ENCODE peak calls at places on chromosome 6, in ten cellular contexts. W is heart right ventricle, V is lung, O is A549, H is left ventricle myocardium inferior, Y is fibroblast of lung, X is NT2/D1, P is right cardiac atrium, M is pancreas, F is heart left ventricle. L is an unnamed sample. For H3K4me1 and H3K9me3, the result is how much of the 10 kb centered on the place peaks cover.

GRCh38 chr6:93057584-93057983 is 361.8 kb downstream of the EPHA7 start:
- DNase-seq in Y (no peak), X (no peak), P (no peak), F (no peak), H (no peak), V (no peak), M (no peak), O (no peak), W (no peak), L (no peak)

GRCh38 chr6:167153523-167153959 is 4.2 kb downstream of the GPR31 start:
- DNase-seq in H (no peak), V (no peak), M (no peak), O (no peak), P (no peak), W (no peak), F (no peak), X (no peak), Y (peak), L (peak)

GRCh38 chr6:152696543-152696942 is 1.2 kb upstream of the MYCT1 start:
- DNase-seq in V (no peak), F (no peak), X (no peak), H (no peak), P (no peak), O (no peak), Y (peak), W (no peak), M (no peak), L (no peak)

GRCh38 chr6:147693185-147693584 is 184.7 kb downstream of the SAMD5 start:
- DNase-seq in H (no peak), W (no peak), F (no peak), Y (no peak), V (no peak), O (no peak), P (no peak), M (no peak), X (no peak), L (no peak)

GRCh38 chr6:149035806-149036205 is 281.7 kb upstream of the TAB2 start:
- DNase-seq in H (no peak), M (no peak), Y (no peak), X (no peak), W (no peak), P (no peak), V (no peak), O (no peak), F (no peak), L (no peak)

GRCh38 chr6:81340946-81341345 is 411.5 kb downstream of the TENT5A start:
- DNase-seq in P (no peak), X (no peak), V (no peak), Y (no peak), F (no peak), M (no peak), W (no peak), H (no peak), O (no peak), L (no peak)

GRCh38 chr6:3297909-3298308 is 39.2 kb downstream of the PSMG4 start:
- DNase-seq in F (no peak), X (no peak), P (peak), O (no peak), M (no peak), W (no peak), Y (no peak), V (no peak), H (no peak), L (no peak)

GRCh38 chr6:100078509-100078908 is 84.5 kb upstream of the MCHR2 start:
- DNase-seq in W (no peak), F (no peak), P (no peak), V (no peak), H (no peak), M (peak), Y (peak), O (no peak), X (peak), L (peak)

GRCh38 chr6:139373154-139373927 is 1.1 kb downstream of the CITED2 start:
- DNase-seq in W (peak), Y (peak), H (peak), P (peak), O (peak), M (peak), F (peak), X (no peak), V (peak), L (peak)

GRCh38 chr6:21953831-21954801 is 342.7 kb downstream of the PRL start:
- DNase-seq in O (no peak), M (no peak), Y (peak), P (peak), F (no peak), V (no peak), X (no peak), H (no peak), W (peak), L (no peak)

GRCh38 chr6:2102966-2103365 is 142.4 kb downstream of the GMDS start:
- DNase-seq in X (no peak), P (no peak), O (no peak), M (no peak), V (no peak), H (no peak), F (no peak), W (no peak), Y (no peak), L (no peak)

GRCh38 chr6:6688283-6688682 is 99.8 kb downstream of the LY86 start:
- DNase-seq in H (no peak), F (no peak), M (no peak), P (no peak), V (no peak), W (no peak), Y (no peak), X (no peak), O (no peak), L (no peak)

GRCh38 chr6:73339340-73339739 is 14.7 kb downstream of the DPPA5 start:
- DNase-seq in V (no peak), X (no peak), W (no peak), M (no peak), Y (peak), P (no peak), O (no peak), F (no peak), H (no peak), L (no peak)

GRCh38 chr6:4607026-4607704 is 169.0 kb upstream of the CDYL start:
- DNase-seq in W (no peak), P (peak), Y (peak), O (no peak), M (peak), X (no peak), V (no peak), F (no peak), H (no peak), L (no peak)

GRCh38 chr6:14703586-14703985 is 542.3 kb upstream of the JARID2 start:
- DNase-seq in V (no peak), M (no peak), Y (peak), W (no peak), F (no peak), X (no peak), P (no peak), H (no peak), O (no peak), L (no peak)

GRCh38 chr6:83431545-83432165 is 804 bp upstream of the ME1 start:
- DNase-seq in X (no peak), W (no peak), V (no peak), H (no peak), Y (no peak), M (peak), O (no peak), P (peak), F (no peak), L (no peak)

GRCh38 chr6:34512738-34513115 is 43.4 kb downstream of the SPDEF start:
- DNase-seq in Y (no peak), O (no peak), X (no peak), H (no peak), P (no peak), W (no peak), M (no peak), V (no peak), F (no peak), L (no peak)

GRCh38 chr6:16327777-16328325 is 89.5 kb downstream of the GMPR start:
- DNase-seq in Y (no peak), M (no peak), P (no peak), W (no peak), F (no peak), V (no peak), X (no peak), O (no peak), H (no peak), L (no peak)

GRCh38 chr6:87277123-87277522 is 45.3 kb upstream of the SMIM8 start:
- DNase-seq in Y (peak), M (no peak), H (no peak), F (no peak), X (no peak), O (no peak), V (no peak), W (no peak), P (no peak), L (no peak)

GRCh38 chr6:15962449-15962764 is 166.5 kb upstream of the MYLIP start:
- DNase-seq in X (no peak), Y (peak), M (no peak), F (no peak), H (no peak), O (no peak), P (no peak), V (no peak), W (no peak), L (peak)

GRCh38 chr6:34657307-34657978 is 39.1 kb downstream of the ILRUN start:
- DNase-seq in P (no peak), V (peak), X (no peak), F (no peak), M (peak), Y (peak), O (peak), H (no peak), W (peak), L (peak)

GRCh38 chr6:137950581-137950980 is 83.5 kb downstream of the TNFAIP3 start:
- DNase-seq in O (no peak), Y (no peak), H (no peak), F (no peak), X (no peak), M (no peak), W (no peak), V (no peak), P (no peak), L (no peak)

GRCh38 chr6:111423960-111424846 is 58.8 kb downstream of the REV3L start:
- DNase-seq in M (peak), P (peak), V (peak), F (no peak), W (peak), X (no peak), O (no peak), Y (peak), H (peak), L (no peak)

GRCh38 chr6:166567813-166568212 is 18.7 kb downstream of the RAMACL start:
- DNase-seq in H (no peak), M (no peak), W (no peak), F (no peak), O (no peak), Y (no peak), X (no peak), P (no peak), V (no peak), L (peak)

GRCh38 chr6:13528232-13528631 is 40.8 kb upstream of the GFOD1 start:
- DNase-seq in H (no peak), O (no peak), P (no peak), M (no peak), V (no peak), F (no peak), X (no peak), W (no peak), Y (no peak), L (no peak)

GRCh38 chr6:13528777-13529343 is 41.5 kb upstream of the GFOD1 start:
- DNase-seq in F (no peak), V (no peak), H (no peak), O (no peak), M (no peak), X (no peak), P (no peak), Y (no peak), W (peak), L (no peak)

GRCh38 chr6:13527669-13528051 is 40.3 kb upstream of the GFOD1 start:
- DNase-seq in X (no peak), W (no peak), M (no peak), F (no peak), H (no peak), P (no peak), V (no peak), O (no peak), Y (no peak), L (no peak)

GRCh38 chr6:13526339-13526717 is 38.9 kb upstream of the GFOD1 start:
- DNase-seq in V (no peak), M (no peak), X (no peak), O (no peak), W (no peak), H (no peak), P (no peak), Y (no peak), F (no peak), L (no peak)

GRCh38 chr6:13526718-13527668 is 39.6 kb upstream of the GFOD1 start:
- DNase-seq in X (no peak), H (peak), W (peak), M (no peak), F (peak), P (peak), O (no peak), Y (peak), V (no peak), L (no peak)
- H3K4me1 ChIP-seq in X (under half), H (half or more), W (half or more), M (under half), F (under half), P (under half), O (under half), Y (under half), V (under half), L (under half)

DNA sequence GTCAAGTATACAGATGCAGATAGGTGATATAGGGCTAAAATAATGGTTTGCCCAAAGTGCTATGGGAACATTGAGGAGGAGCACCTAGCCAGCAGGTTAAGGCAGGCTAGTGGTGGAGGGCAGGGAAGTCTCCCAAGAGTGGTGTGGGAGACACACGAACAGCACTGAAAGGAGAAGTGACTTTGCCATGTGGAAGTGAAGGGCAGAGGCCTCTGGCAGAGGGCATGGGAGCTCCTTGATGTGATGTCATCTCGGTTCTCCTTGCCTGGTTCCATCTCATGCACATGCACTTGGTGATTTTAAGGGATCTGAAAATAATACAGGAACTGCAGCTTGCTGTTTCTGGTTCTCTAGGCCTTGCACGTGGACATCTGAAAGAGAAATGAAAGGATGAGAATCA is 4.7 kb upstream of the MAP3K4 start:
- DNase-seq in M (no peak), P (peak), W (no peak), F (no peak), H (no peak), V (no peak), X (no peak), O (no peak), Y (no peak), L (no peak)
- H3K9me3 ChIP-seq in M (under half), P (under half), W (under half), F (under half), H (under half), V (under half), X (under half), O (under half), Y (under half), L (under half)

GRCh38 chr6:157272372-157272771 is 50.9 kb downstream of the TMEM242 start:
- DNase-seq in Y (no peak), V (no peak), P (no peak), W (no peak), H (no peak), X (no peak), M (no peak), O (no peak), F (no peak), L (no peak)

GRCh38 chr6:157273756-157274088 is 49.6 kb downstream of the TMEM242 start:
- DNase-seq in P (peak), O (peak), F (peak), W (no peak), Y (peak), X (no peak), H (peak), V (no peak), M (no peak), L (no peak)

GRCh38 chr6:157274116-157274470 is 49.2 kb downstream of the TMEM242 start:
- DNase-seq in X (no peak), F (no peak), Y (no peak), O (no peak), M (no peak), W (no peak), H (no peak), V (no peak), P (no peak), L (no peak)

GRCh38 chr6:157271911-157272310 is 51.4 kb downstream of the TMEM242 start:
- DNase-seq in X (no peak), W (no peak), Y (no peak), F (no peak), M (no peak), O (no peak), P (no peak), H (no peak), V (no peak), L (no peak)

DNA sequence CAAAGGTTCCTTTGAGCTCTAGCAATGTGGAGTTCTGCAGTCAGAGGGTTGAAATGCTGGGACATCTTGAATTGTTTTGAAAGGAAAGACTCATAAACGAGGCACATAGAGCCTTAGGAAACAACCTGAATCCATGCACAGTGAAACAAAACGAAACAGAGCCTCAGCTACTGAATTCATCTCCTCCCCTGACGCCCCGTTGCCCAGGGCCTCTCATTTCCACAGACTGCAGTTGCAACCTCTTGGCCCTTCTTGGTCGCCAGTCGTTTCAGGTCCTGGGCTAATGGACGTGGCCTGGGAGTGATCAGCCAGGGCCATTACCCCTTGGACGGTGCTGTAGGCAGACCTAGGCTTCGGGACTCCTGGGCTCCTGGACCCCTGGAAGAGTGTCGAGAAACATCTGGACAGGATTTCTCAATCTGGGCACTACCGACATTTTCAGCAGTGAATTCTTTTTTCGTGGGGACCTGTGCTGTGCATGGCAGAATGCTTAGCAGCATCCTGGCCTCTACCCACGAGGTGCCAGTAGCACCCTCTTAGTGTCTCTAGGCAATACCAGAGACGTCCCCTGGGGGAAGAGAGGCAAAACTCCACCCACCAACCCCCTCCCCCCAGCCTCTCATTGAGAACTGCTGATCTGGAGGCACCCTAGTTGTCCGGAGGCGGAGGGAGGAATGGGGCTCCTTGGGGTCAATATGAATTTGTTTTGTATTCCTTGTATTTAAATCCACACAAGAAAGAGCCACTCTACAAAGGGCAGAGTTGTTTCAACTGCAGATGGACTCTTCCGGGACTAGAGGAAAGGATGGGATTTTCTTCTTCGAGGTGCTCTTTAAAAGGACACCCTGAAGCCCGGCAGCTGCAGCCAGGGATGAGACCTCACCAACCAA is 50.2 kb downstream of the TMEM242 start:
- DNase-seq in O (peak), X (no peak), V (no peak), H (no peak), M (no peak), W (no peak), F (no peak), Y (no peak), P (no peak), L (no peak)
- H3K4me3 ChIP-seq in O (no peak), X (no peak), V (no peak), H (no peak), M (no peak), W (no peak), F (no peak), Y (no peak), P (no peak), L (no peak)

GRCh38 chr6:17930321-17930993 is 57.0 kb downstream of the KIF13A start:
- DNase-seq in X (no peak), P (no peak), F (no peak), V (no peak), W (peak), O (no peak), Y (peak), H (no peak), M (no peak), L (no peak)
- H3K4me1 ChIP-seq in X (under half), P (under half), F (half or more), V (under half), W (half or more), O (under half), Y (under half), H (half or more), M (under half), L (half or more)

GRCh38 chr6:90328004-90328403 is 31.4 kb upstream of the BACH2 start:
- DNase-seq in H (no peak), F (no peak), X (no peak), V (no peak), W (no peak), Y (peak), O (no peak), P (no peak), M (no peak), L (no peak)

GRCh38 chr6:90329397-90330077 is 32.9 kb upstream of the BACH2 start:
- DNase-seq in H (no peak), Y (no peak), V (no peak), P (no peak), M (no peak), W (no peak), O (no peak), X (no peak), F (no peak), L (no peak)

GRCh38 chr6:90336591-90336990 is 39.9 kb upstream of the BACH2 start:
- DNase-seq in F (no peak), P (no peak), V (no peak), Y (no peak), M (no peak), O (no peak), W (no peak), X (no peak), H (no peak), L (no peak)

GRCh38 chr6:90338409-90338808 is 41.8 kb upstream of the BACH2 start:
- DNase-seq in O (no peak), V (no peak), M (no peak), F (no peak), P (no peak), Y (peak), X (no peak), W (no peak), H (no peak), L (no peak)

DNA sequence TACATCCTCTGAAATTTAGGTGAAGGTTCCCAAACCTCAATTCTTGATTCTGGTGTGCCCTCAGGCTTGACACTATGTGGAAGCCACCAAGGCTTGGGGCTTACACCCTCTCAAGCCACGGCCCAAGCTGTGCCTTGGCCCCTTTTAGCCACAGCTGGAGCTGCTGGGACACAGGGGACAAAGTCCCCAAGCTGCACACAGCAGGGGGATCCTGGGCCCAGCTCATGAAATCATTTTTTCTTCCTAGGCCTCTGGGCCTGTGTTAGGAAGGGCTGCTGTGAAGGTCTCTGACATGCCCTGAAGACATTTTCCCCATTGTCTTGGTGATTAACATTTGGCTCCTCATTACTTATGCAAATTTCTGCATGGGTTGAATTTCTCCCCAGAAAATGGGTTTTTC is 37.3 kb upstream of the BACH2 start:
- DNase-seq in W (no peak), H (no peak), F (no peak), P (no peak), V (no peak), M (no peak), Y (no peak), O (no peak), X (no peak), L (no peak)
- H3K9me3 ChIP-seq in W (under half), H (under half), F (under half), P (under half), V (under half), M (under half), Y (under half), O (under half), X (under half), L (under half)

L was measured in SJSA1.